ENCODE peak calls at places on chromosomes 5 and 9, in ten cellular contexts. T is GM12878, X is mammary epithelial cell, W is kidney, L is HCT116, S is AG09309, N is lung, Y is choroid plexus epithelial cell, O is GM10248, G is neural crest cell. E is an unnamed sample.

GRCh38 chr5:135625061-135625460 is 46.3 kb upstream of the CXCL14 start:
- DNase-seq in T (no peak), X (no peak), W (no peak), L (no peak), S (no peak), N (peak; percentile 20), Y (no peak), O (no peak), G (no peak), E (no peak)

GRCh38 chr9:113525831-113526230 is 62.3 kb downstream of the RGS3 start:
- DNase-seq in T (no peak), X (no peak), W (no peak), L (no peak), S (no peak), N (no peak), Y (no peak), O (no peak), G (no peak), E (no peak)

GRCh38 chr5:153974131-153974812 is 64.4 kb downstream of the FAM114A2 start:
- DNase-seq in T (no peak), X (peak; percentile 25), W (no peak), L (peak; percentile 18), S (peak; percentile 23), N (peak; percentile 29), Y (peak; percentile 71), O (peak; percentile 66), G (peak; percentile 36), E (no peak)

GRCh38 chr5:43602456-43602817 is 543 bp upstream of the NNT start:
- DNase-seq in T (no peak), X (peak; percentile 47), W (no peak), L (no peak), S (peak; percentile 10), N (peak; percentile 32), Y (peak; percentile 54), O (no peak), G (peak; percentile 47), E (no peak)

GRCh38 chr9:136437839-136438547 is 1.7 kb downstream of the INPP5E start:
- DNase-seq in T (no peak), X (no peak), W (peak; percentile 59), L (no peak), S (no peak), N (no peak), Y (no peak), O (no peak), G (no peak), E (no peak)

GRCh38 chr5:80967500-80968181 is 7.5 kb downstream of the RASGRF2 start:
- DNase-seq in T (no peak), X (peak; percentile 86), W (no peak), L (no peak), S (peak; percentile 42), N (peak; percentile 64), Y (peak; percentile 92), O (no peak), G (no peak), E (no peak)

GRCh38 chr5:176560364-176560763 is 11.2 kb downstream of the CDHR2 start:
- DNase-seq in T (no peak), X (no peak), W (no peak), L (no peak), S (no peak), N (no peak), Y (no peak), O (no peak), G (no peak), E (no peak)

GRCh38 chr9:34990908-34991832 is 1.6 kb downstream of the DNAJB5 start:
- DNase-seq in T (no peak), X (no peak), W (no peak), L (no peak), S (no peak), N (no peak), Y (no peak), O (no peak), G (no peak), E (no peak)

GRCh38 chr9:135476981-135477380 is 2.6 kb upstream of the PPP1R26 start:
- DNase-seq in T (no peak), X (peak; percentile 60), W (no peak), L (no peak), S (peak; percentile 40), N (peak; percentile 52), Y (no peak), O (no peak), G (no peak), E (no peak)

GRCh38 chr5:56200856-56201638 is 32.1 kb downstream of the ANKRD55 start:
- DNase-seq in T (peak; percentile 90), X (peak; percentile 58), W (no peak), L (peak; percentile 69), S (peak; percentile 40), N (peak; percentile 70), Y (peak; percentile 87), O (peak; percentile 73), G (peak; percentile 25), E (no peak)

GRCh38 chr5:110594866-110595265 is 131.6 kb downstream of the TMEM232 start:
- DNase-seq in T (no peak), X (no peak), W (no peak), L (no peak), S (no peak), N (no peak), Y (no peak), O (no peak), G (no peak), E (no peak)

GRCh38 chr5:100644206-100644605 is 109.0 kb downstream of the FAM174A start:
- DNase-seq in T (no peak), X (no peak), W (peak; percentile 75), L (no peak), S (no peak), N (no peak), Y (no peak), O (no peak), G (no peak), E (no peak)

GRCh38 chr5:172280937-172281336 is 2.6 kb downstream of the UBTD2 start:
- DNase-seq in T (no peak), X (peak; percentile 9), W (no peak), L (no peak), S (no peak), N (no peak), Y (peak; percentile 83), O (no peak), G (no peak), E (no peak)

GRCh38 chr9:113387560-113388230 is 10.9 kb upstream of the HDHD3 start:
- DNase-seq in T (no peak), X (no peak), W (no peak), L (no peak), S (no peak), N (no peak), Y (no peak), O (no peak), G (no peak), E (no peak)

GRCh38 chr5:96114736-96115466 is 153.2 kb upstream of the ELL2 start:
- DNase-seq in T (no peak), X (peak; percentile 84), W (no peak), L (no peak), S (no peak), N (no peak), Y (peak; percentile 50), O (no peak), G (no peak), E (no peak)

GRCh38 chr5:156329197-156329611 is 2.2 kb downstream of the SGCD start:
- DNase-seq in T (no peak), X (no peak), W (no peak), L (no peak), S (no peak), N (no peak), Y (no peak), O (no peak), G (no peak), E (no peak)

GRCh38 chr5:33968133-33969005 is 16.1 kb downstream of the SLC45A2 start:
- DNase-seq in T (no peak), X (peak; percentile 55), W (no peak), L (no peak), S (no peak), N (no peak), Y (peak; percentile 15), O (no peak), G (no peak), E (no peak)

GRCh38 chr9:129667850-129668249 is 2.4 kb downstream of the PRRX2 start:
- DNase-seq in T (no peak), X (no peak), W (no peak), L (no peak), S (no peak), N (no peak), Y (no peak), O (no peak), G (no peak), E (no peak)

GRCh38 chr5:38835887-38836286 is 9.9 kb upstream of the OSMR start:
- DNase-seq in T (no peak), X (no peak), W (no peak), L (no peak), S (no peak), N (no peak), Y (peak; percentile 84), O (no peak), G (no peak), E (no peak)

GRCh38 chr9:133396952-133397351 is 20.8 kb downstream of the STKLD1 start:
- DNase-seq in T (no peak), X (no peak), W (no peak), L (no peak), S (no peak), N (no peak), Y (peak; percentile 26), O (no peak), G (peak; percentile 50), E (no peak)
- TF ChIP-seq CTCF in T (peak; percentile 27), X (peak; percentile 42), W (no peak), L (peak; percentile 61), S (peak; percentile 40), N (no peak), Y (peak; percentile 56), O (peak; percentile 36), G (peak; percentile 35), E (no peak)

DNA sequence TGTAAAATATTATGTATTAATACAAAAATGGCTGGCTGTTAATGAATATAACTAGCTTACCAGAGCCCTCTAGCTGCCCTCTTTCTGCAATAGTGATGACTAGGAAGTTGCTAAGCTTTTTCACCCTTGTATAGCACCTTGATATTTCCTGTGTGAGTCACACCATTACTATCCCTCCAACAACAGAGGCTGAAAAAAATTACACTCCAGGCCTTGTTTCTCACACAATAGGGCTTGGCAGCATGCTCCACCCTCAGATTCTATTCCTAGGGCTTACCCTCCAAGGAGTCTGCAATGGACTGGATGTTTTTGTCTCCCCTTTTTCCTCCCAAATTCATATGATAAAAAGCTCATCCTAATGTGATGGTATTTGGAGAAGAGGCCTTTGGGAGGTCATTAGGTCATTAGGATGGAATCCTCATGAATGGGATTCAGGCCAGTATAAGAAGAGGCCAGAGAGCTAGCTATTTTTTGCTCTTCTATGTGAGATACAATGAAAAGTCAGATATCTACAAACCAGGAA is 184.6 kb upstream of the MAP1B start:
- DNase-seq in T (no peak), X (peak; percentile 92), W (no peak), L (peak; percentile 85), S (no peak), N (no peak), Y (peak; percentile 91), O (no peak), G (no peak), E (no peak)
- TF ChIP-seq CTCF in T (no peak), X (peak; percentile 39), W (no peak), L (no peak), S (peak; percentile 13), N (no peak), Y (peak; percentile 29), O (no peak), G (no peak), E (no peak)

GRCh38 chr5:3377176-3377575 is 218.5 kb upstream of the IRX1 start:
- DNase-seq in T (no peak), X (no peak), W (no peak), L (no peak), S (no peak), N (no peak), Y (no peak), O (no peak), G (no peak), E (no peak)
- TF ChIP-seq CTCF in T (no peak), X (no peak), W (no peak), L (no peak), S (no peak), N (no peak), Y (no peak), O (no peak), G (no peak), E (no peak)

GRCh38 chr9:8869812-8870211 is 1070.2 kb upstream of the DMAC1 start:
- DNase-seq in T (no peak), X (no peak), W (no peak), L (no peak), S (no peak), N (no peak), Y (no peak), O (no peak), G (no peak), E (no peak)
- TF ChIP-seq CTCF in T (no peak), X (no peak), W (no peak), L (no peak), S (no peak), N (no peak), Y (no peak), O (no peak), G (no peak), E (no peak)